ENCODE peak calls at places on chromosome 18, in four cellular contexts. S, M, V and O are unnamed samples.

GRCh38 chr18:63367241-63367953 is 391 bp upstream of the KDSR start:
- DNase-seq in V (peak), M (peak), S (peak), O (peak)

GRCh38 chr18:27839141-27839540 is 337.8 kb downstream of the CDH2 start:
- DNase-seq in M (no peak), S (no peak), V (no peak), O (no peak)

GRCh38 chr18:74856967-74857366 is 259.3 kb downstream of the ZNF407 start:
- DNase-seq in V (no peak), S (no peak), M (no peak), O (no peak)

GRCh38 chr18:392926-393325 is 107.6 kb downstream of the COLEC12 start:
- DNase-seq in M (no peak), S (no peak), V (no peak), O (no peak)

GRCh38 chr18:62898359-62898758 is 183.0 kb downstream of the PHLPP1 start:
- DNase-seq in V (no peak), S (no peak), M (no peak), O (peak)

GRCh38 chr18:23487738-23488625 is 15.3 kb upstream of the RMC1 start:
- DNase-seq in V (no peak), S (no peak), M (no peak), O (no peak)

GRCh38 chr18:74916773-74917393 is 292.1 kb downstream of the PTGR3 start:
- DNase-seq in S (no peak), V (no peak), M (no peak), O (no peak)

GRCh38 chr18:75025573-75025972 is 183.4 kb downstream of the PTGR3 start:
- DNase-seq in V (no peak), M (no peak), S (no peak), O (no peak)

GRCh38 chr18:79533591-79533990 is 137.9 kb downstream of the NFATC1 start:
- DNase-seq in V (no peak), S (no peak), M (no peak), O (no peak)

GRCh38 chr18:21452808-21453511 is 147.5 kb downstream of the ESCO1 start:
- DNase-seq in M (no peak), V (no peak), S (no peak), O (no peak)

GRCh38 chr18:33577688-33578370 is at the start of gene ASXL3:
- DNase-seq in S (no peak), V (peak), M (no peak), O (peak)

GRCh38 chr18:28801876-28802275 is 624.9 kb upstream of the CDH2 start:
- DNase-seq in M (no peak), V (no peak), S (no peak), O (no peak)

DNA sequence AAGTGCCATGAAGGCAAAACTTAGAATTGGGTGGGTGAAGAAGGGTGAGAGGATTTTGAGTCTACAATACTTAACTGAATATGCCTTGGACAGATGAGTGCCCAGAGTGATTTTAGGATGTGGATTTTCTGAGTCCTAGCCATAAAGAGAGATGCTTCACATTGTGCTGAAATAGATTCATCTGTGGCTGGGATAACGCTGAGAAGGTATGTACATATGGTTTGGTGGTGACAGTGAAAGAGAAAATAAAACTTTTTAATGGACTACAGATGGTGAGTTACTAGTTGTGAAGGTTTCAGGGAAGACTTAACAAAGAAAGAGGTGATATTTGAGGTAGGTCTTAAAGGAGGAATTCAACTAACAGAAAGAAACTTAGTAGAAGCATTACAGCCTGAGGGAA is 265.8 kb downstream of the AKAIN1 start:
- DNase-seq in M (no peak), V (no peak), S (no peak), O (no peak)
- TF ChIP-seq POLR2AphosphoS5 in M (no peak), V (no peak), S (no peak), O (no peak)

GRCh38 chr18:57789759-57790158 is 13.4 kb downstream of the ATP8B1 start:
- DNase-seq in V (no peak), M (no peak), S (no peak), O (no peak)
- TF ChIP-seq POLR2AphosphoS5 in V (no peak), M (no peak), S (no peak), O (no peak)

DNA sequence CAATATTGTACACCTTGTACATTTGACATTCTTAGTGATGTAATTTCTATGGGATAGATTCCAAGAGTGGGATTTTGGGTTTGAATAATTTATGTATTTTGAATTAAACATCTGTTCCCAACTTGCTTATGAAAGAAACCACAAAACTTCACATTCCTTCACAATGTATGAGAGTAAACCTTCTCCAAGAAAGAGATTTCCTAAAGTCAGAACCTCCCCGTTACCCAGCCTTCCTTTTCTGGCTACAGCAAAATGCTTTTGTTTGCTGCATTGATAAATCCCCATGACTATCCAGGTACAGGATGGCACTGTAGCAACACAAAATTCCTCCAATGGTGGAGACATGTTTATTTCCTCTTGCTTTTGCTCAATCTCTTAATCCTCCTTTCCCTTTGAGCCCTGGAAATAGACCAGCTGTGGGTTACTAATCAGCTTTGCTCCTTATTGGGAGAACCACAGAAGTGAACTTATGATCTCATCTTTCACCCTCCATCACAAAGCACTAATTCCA is 58.4 kb upstream of the GALR1 start:
- DNase-seq in S (no peak), V (no peak), M (no peak), O (no peak)
- TF ChIP-seq POLR2AphosphoS5 in S (no peak), V (no peak), M (no peak), O (no peak)

DNA sequence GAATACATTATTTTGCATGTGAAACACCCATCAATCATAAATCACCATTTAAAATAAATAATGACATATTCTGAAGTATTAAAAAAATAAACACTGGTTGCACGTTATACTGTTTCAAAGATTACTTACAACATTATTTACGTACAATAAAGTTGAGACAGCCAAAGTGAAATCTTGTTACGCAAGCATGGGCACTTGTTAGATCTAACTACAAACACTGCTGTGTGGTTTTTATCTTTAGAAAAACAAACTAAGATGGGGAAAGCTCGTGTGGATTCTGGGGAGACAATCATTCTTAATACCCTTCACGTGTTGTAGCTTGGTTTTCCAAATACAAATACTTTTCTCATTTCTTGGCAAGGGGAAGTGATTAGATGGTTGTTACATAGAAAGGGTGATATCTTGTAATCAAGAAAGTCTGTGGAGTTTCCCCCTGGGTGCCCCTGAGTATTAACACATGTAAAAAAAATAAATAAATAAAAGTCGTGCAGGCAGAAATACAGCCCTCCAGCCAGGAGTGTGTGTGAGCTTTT is 125.8 kb upstream of the LMAN1 start:
- DNase-seq in M (no peak), S (no peak), V (no peak), O (no peak)
- TF ChIP-seq POLR2AphosphoS5 in M (no peak), S (no peak), V (no peak), O (no peak)

DNA sequence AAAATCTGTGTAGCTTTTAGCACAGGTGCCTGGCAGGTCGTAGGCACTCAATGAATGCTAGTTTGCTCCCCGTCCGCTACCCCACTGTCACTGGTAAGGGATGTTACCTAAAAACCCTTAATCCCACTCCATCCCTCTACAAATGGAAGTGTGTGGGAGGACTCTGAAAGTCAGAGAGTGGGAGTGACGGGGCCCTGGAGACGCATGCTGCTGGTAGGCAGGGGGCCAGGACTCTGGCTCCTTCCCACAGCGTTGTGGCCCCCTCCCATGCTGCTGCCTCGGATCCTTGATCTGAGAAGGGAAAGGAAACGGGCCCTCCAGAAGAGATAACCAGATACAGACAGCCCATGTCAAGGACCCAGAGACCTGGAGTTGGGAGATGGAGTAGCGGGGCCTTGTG is 249.3 kb downstream of the HAUS1 start:
- DNase-seq in S (no peak), V (no peak), M (no peak), O (no peak)
- TF ChIP-seq POLR2AphosphoS5 in S (no peak), V (no peak), M (no peak), O (no peak)

GRCh38 chr18:9994701-9995100 is 80.9 kb downstream of the VAPA start:
- DNase-seq in M (no peak), S (no peak), V (no peak), O (no peak)

GRCh38 chr18:9991021-9992000 is 77.5 kb downstream of the VAPA start:
- DNase-seq in V (no peak), M (no peak), S (no peak), O (no peak)

GRCh38 chr18:9992988-9993845 is 79.4 kb downstream of the VAPA start:
- DNase-seq in S (no peak), M (no peak), V (no peak), O (no peak)

GRCh38 chr18:9993846-9994660 is 80.2 kb downstream of the VAPA start:
- DNase-seq in M (no peak), V (no peak), S (no peak), O (no peak)

DNA sequence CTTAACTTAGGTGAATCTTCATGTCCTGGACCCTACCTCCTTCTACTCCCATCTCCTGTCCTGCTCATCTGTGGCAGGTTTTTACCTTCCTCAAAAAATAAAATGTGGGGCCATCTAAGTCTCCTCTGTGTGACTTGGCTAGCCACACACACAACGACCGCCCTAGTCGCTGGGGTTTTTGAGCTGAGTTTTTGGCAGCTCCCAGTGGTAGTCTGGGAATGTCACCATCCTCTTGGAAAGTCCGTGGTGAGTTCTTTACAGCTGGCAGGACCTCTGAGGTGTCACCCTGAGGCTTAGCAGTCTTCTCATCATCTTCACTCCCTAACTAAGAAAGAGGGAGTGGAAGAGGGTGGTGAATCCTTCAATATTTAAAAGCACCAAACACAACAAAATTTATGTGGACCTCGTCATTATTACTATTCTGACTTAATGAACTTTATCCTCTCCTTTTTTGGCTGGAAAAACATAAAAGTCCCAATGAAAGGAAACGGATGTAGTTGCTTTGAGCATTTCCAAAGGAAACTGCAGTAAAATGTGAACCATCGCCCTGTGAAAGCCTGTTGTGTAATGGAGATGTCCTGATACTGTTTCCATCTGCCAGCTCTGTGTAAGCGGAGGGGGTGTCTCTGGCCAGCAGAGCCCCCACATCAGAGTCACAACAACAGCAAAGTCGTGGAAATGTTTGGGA is 78.6 kb downstream of the VAPA start:
- DNase-seq in M (no peak), V (no peak), S (no peak), O (no peak)
- TF ChIP-seq POLR2AphosphoS5 in M (peak), V (no peak), S (no peak), O (no peak)

DNA sequence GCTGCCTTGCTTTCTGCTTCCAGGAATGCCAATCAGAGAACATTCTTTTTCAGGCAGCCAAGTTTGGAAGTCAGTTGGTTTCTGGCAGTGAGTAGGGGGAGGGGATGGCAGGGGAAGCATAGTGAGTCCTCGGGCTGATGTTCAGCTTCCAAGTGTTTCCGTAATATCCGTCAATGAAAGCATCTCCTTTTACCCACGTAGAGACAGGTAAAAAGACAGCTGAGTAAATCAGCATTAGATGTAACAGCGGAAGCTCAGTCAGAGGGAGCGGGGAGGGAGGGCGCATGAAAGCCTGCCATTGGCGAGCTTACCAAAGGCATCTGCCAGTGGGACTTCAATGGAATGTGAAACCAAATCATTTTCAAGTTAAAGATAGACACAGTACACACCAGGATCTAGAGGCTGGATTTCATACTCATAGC is 117.1 kb upstream of the DTNA start:
- DNase-seq in M (peak), V (no peak), S (no peak), O (no peak)
- TF ChIP-seq POLR2AphosphoS5 in M (peak), V (no peak), S (no peak), O (no peak)

GRCh38 chr18:50315100-50315871 is 27.8 kb upstream of the CXXC1 start:
- DNase-seq in M (no peak), S (no peak), V (no peak), O (no peak)

GRCh38 chr18:50313873-50314460 is 26.5 kb upstream of the CXXC1 start:
- DNase-seq in V (no peak), S (no peak), M (no peak), O (no peak)

GRCh38 chr18:50312296-50313030 is 25.0 kb upstream of the CXXC1 start:
- DNase-seq in M (no peak), S (no peak), V (no peak), O (no peak)

GRCh38 chr18:50311573-50312106 is 24.1 kb upstream of the CXXC1 start:
- DNase-seq in V (no peak), M (no peak), S (no peak), O (no peak)

GRCh38 chr18:50313031-50313607 is 25.6 kb upstream of the CXXC1 start:
- DNase-seq in S (no peak), V (no peak), M (no peak), O (no peak)
- TF ChIP-seq POLR2AphosphoS5 in S (no peak), V (no peak), M (no peak), O (no peak)